ENCODE peak calls at places on chromosomes 4 and X, in ten cellular contexts. F is A549, I is Peyer's patch, U is tibial nerve, V is K562, K is uterus, X is IMR-90, H is stomach, W is esophagus squamous epithelium, P is spleen. B is an unnamed sample.

GRCh38 chr4:183828125-183828524 is 77.0 kb upstream of the STOX2 start:
- DNase-seq in F (no peak), I (no peak), U (no peak), V (no peak), K (no peak), X (no peak), H (no peak), W (no peak), P (no peak), B (no peak)

GRCh38 chrX:86806786-86807185 is 658.5 kb downstream of the DACH2 start:
- DNase-seq in F (peak; percentile 23), I (no peak), U (no peak), V (peak; percentile 0), K (no peak), X (peak; percentile 3), H (no peak), W (no peak), P (no peak), B (no peak)

GRCh38 chr4:71860643-71861042 is 76.8 kb upstream of the GC start:
- DNase-seq in F (peak; percentile 12), I (no peak), U (no peak), V (peak; percentile 39), K (no peak), X (no peak), H (no peak), W (no peak), P (no peak), B (no peak)

GRCh38 chr4:92099851-92100250 is 203.9 kb upstream of the GRID2 start:
- DNase-seq in F (no peak), I (no peak), U (no peak), V (no peak), K (no peak), X (no peak), H (no peak), W (no peak), P (no peak), B (no peak)

GRCh38 chr4:6059375-6059805 is 41.2 kb upstream of the C4orf50 start:
- DNase-seq in F (no peak), I (no peak), U (no peak), V (no peak), K (no peak), X (no peak), H (no peak), W (no peak), P (no peak), B (no peak)

GRCh38 chr4:89469930-89470375 is 162.4 kb upstream of the GPRIN3 start:
- DNase-seq in F (peak; percentile 25), I (no peak), U (no peak), V (no peak), K (no peak), X (peak; percentile 98), H (no peak), W (no peak), P (no peak), B (no peak)

GRCh38 chr4:76459291-76459723 is 24.3 kb downstream of the SHROOM3 start:
- DNase-seq in F (peak; percentile 13), I (no peak), U (no peak), V (peak; percentile 44), K (no peak), X (peak; percentile 22), H (no peak), W (no peak), P (no peak), B (peak; percentile 65)

GRCh38 chrX:41689711-41690110 is 938 bp downstream of the GPR34 start:
- DNase-seq in F (no peak), I (no peak), U (no peak), V (no peak), K (no peak), X (no peak), H (no peak), W (no peak), P (no peak), B (no peak)

GRCh38 chr4:144267084-144267483 is 126.6 kb upstream of the GYPA start:
- DNase-seq in F (no peak), I (no peak), U (no peak), V (no peak), K (no peak), X (no peak), H (no peak), W (no peak), P (no peak), B (no peak)

GRCh38 chr4:52863324-52863723 is 1.2 kb downstream of the RASL11B start:
- DNase-seq in F (no peak), I (no peak), U (no peak), V (no peak), K (no peak), X (no peak), H (no peak), W (no peak), P (no peak), B (no peak)

GRCh38 chr4:52864816-52865215 is 2.7 kb downstream of the RASL11B start:
- DNase-seq in F (no peak), I (no peak), U (no peak), V (no peak), K (no peak), X (peak; percentile 35), H (peak; percentile 39), W (no peak), P (no peak), B (no peak)

GRCh38 chr4:52862605-52863236 is 604 bp downstream of the RASL11B start:
- DNase-seq in F (no peak), I (no peak), U (no peak), V (no peak), K (no peak), X (no peak), H (no peak), W (no peak), P (no peak), B (no peak)

GRCh38 chr4:52861171-52861873 is 795 bp upstream of the RASL11B start:
- DNase-seq in F (no peak), I (no peak), U (no peak), V (no peak), K (no peak), X (no peak), H (no peak), W (no peak), P (no peak), B (peak; percentile 11)

GRCh38 chr4:52861879-52862604 is at the start of gene RASL11B:
- DNase-seq in F (peak; percentile 40), I (peak; percentile 89), U (peak; percentile 72), V (peak; percentile 88), K (peak; percentile 85), X (peak; percentile 52), H (peak; percentile 89), W (no peak), P (peak; percentile 90), B (peak; percentile 83)
- TF ChIP-seq POLR2A in F (peak; percentile 13), I (peak; percentile 39), U (peak; percentile 74), V (peak; percentile 50), K (peak; percentile 96), X (no peak), H (no peak), W (no peak), P (no peak), B (no peak)

GRCh38 chr4:1721666-1722550 is 587 bp downstream of the TACC3 start:
- DNase-seq in F (no peak), I (no peak), U (no peak), V (no peak), K (no peak), X (no peak), H (no peak), W (no peak), P (peak; percentile 80), B (no peak)
- H3K4me1 ChIP-seq in F (peaks cover 30% of the 10 kb centered on the region), I (peaks cover 42% of the 10 kb centered on the region), U (peaks cover 20% of the 10 kb centered on the region), V (peaks cover 62% of the 10 kb centered on the region), K (no peaks in the 10 kb centered on the region), X (peaks cover 15% of the 10 kb centered on the region), H (peaks cover 60% of the 10 kb centered on the region), W (peaks cover 68% of the 10 kb centered on the region), P (peaks cover 93% of the 10 kb centered on the region), B (peaks cover 33% of the 10 kb centered on the region)

GRCh38 chr4:86178216-86178615 is 181.6 kb downstream of the MAPK10 start:
- DNase-seq in F (peak; percentile 4), I (no peak), U (no peak), V (no peak), K (no peak), X (peak; percentile 32), H (no peak), W (no peak), P (no peak), B (no peak)
- TF ChIP-seq CTCF in F (no peak), I (no peak), U (no peak), V (no peak), K (no peak), X (no peak), H (no peak), W (no peak), P (no peak), B (no peak)

GRCh38 chrX:130165703-130166502 is at the start of gene AIFM1:
- DNase-seq in F (peak; percentile 98), I (peak; percentile 95), U (peak; percentile 66), V (peak; percentile 96), K (peak; percentile 91), X (peak; percentile 94), H (peak; percentile 90), W (peak; percentile 37), P (peak; percentile 96), B (peak; percentile 90)
- TF ChIP-seq POLR2A in F (peak; percentile 89), I (no peak), U (peak; percentile 52), V (peak; percentile 93), K (peak; percentile 47), X (no peak), H (peak; percentile 14), W (no peak), P (no peak), B (no peak)

GRCh38 chr4:168852387-168852786 is 157.7 kb downstream of the CBR4 start:
- DNase-seq in F (no peak), I (no peak), U (no peak), V (no peak), K (no peak), X (no peak), H (no peak), W (no peak), P (no peak), B (no peak)

GRCh38 chr4:168848112-168848511 is 161.9 kb downstream of the CBR4 start:
- DNase-seq in F (no peak), I (no peak), U (no peak), V (no peak), K (no peak), X (no peak), H (no peak), W (no peak), P (no peak), B (no peak)

GRCh38 chr4:168852933-168853713 is 156.9 kb downstream of the CBR4 start:
- DNase-seq in F (no peak), I (no peak), U (no peak), V (no peak), K (no peak), X (no peak), H (no peak), W (no peak), P (no peak), B (no peak)

GRCh38 chr4:168848977-168849687 is 160.9 kb downstream of the CBR4 start:
- DNase-seq in F (no peak), I (no peak), U (no peak), V (no peak), K (no peak), X (peak; percentile 59), H (no peak), W (no peak), P (no peak), B (no peak)

GRCh38 chr4:168850016-168850415 is 160.0 kb downstream of the CBR4 start:
- DNase-seq in F (no peak), I (no peak), U (no peak), V (no peak), K (no peak), X (no peak), H (no peak), W (no peak), P (no peak), B (no peak)
- H3K4me1 ChIP-seq in F (peaks cover 30% of the 10 kb centered on the region), I (no peaks in the 10 kb centered on the region), U (peaks cover 33% of the 10 kb centered on the region), V (no peaks in the 10 kb centered on the region), K (peaks cover 27% of the 10 kb centered on the region), X (peaks cover 19% of the 10 kb centered on the region), H (peaks cover 21% of the 10 kb centered on the region), W (peaks cover 90% of the 10 kb centered on the region), P (peaks cover 63% of the 10 kb centered on the region), B (peaks cover 16% of the 10 kb centered on the region)